ENCODE peak calls at places on chromosome 5, in seven cellular contexts. A is activated T-cell treated with anti-CD3 and anti-CD28 coated beads for 1 hour, G is NCI-H1436 treated with DMSO at 0.1 percent for 48 hours, R is WTC11, P is T-helper 1 cell, W is right cardiac atrium, N is NCI-H82. C is an unnamed sample.
A peak's percentile ranks its signal among the peaks of the same experiment; 100 is the strongest.

GRCh38 chr5:9381464-9381863 is 164.4 kb downstream of the SEMA5A start:
- DNase-seq in A (no peak), G (no peak), R (no peak), P (no peak), W (no peak), N (no peak), C (no peak)

GRCh38 chr5:74641014-74641777 is 668 bp upstream of the ENC1 start:
- DNase-seq in A (no peak), G (no peak), R (peak; percentile 71), P (peak; percentile 46), W (peak; percentile 94), N (peak; percentile 89), C (peak; percentile 35)

GRCh38 chr5:159444441-159445082 is 114.3 kb upstream of the IL12B start:
- DNase-seq in A (no peak), G (peak; percentile 29), R (no peak), P (peak; percentile 48), W (no peak), N (peak; percentile 74), C (peak; percentile 71)

GRCh38 chr5:158054388-158055092 is 195.6 kb upstream of the CLINT1 start:
- DNase-seq in A (no peak), G (no peak), R (no peak), P (no peak), W (no peak), N (no peak), C (no peak)

GRCh38 chr5:128101676-128102075 is 18.1 kb downstream of the SLC12A2 start:
- DNase-seq in A (no peak), G (no peak), R (no peak), P (no peak), W (no peak), N (peak; percentile 40), C (no peak)

GRCh38 chr5:72285425-72285821 is 34.6 kb downstream of the MRPS27 start:
- DNase-seq in A (no peak), G (no peak), R (no peak), P (no peak), W (no peak), N (no peak), C (no peak)

GRCh38 chr5:154394328-154394727 is 51.5 kb upstream of the SAP30L start:
- DNase-seq in A (no peak), G (no peak), R (no peak), P (no peak), W (no peak), N (no peak), C (no peak)

GRCh38 chr5:104267282-104268015 is 704.9 kb upstream of the NUDT12 start:
- DNase-seq in A (no peak), G (no peak), R (no peak), P (no peak), W (no peak), N (peak; percentile 62), C (no peak)

GRCh38 chr5:10599828-10600227 is 36.0 kb downstream of the ANKRD33B start:
- DNase-seq in A (no peak), G (no peak), R (no peak), P (no peak), W (no peak), N (no peak), C (no peak)

GRCh38 chr5:11928909-11929308 is 24.7 kb upstream of the CTNND2 start:
- DNase-seq in A (no peak), G (no peak), R (no peak), P (no peak), W (no peak), N (no peak), C (no peak)

GRCh38 chr5:932628-933250 is 40.1 kb downstream of the TRIP13 start:
- DNase-seq in A (no peak), G (no peak), R (no peak), P (no peak), W (peak; percentile 62), N (no peak), C (no peak)

GRCh38 chr5:31995011-31995410 is 179.1 kb downstream of the GOLPH3 start:
- DNase-seq in A (no peak), G (no peak), R (no peak), P (no peak), W (no peak), N (no peak), C (peak; percentile 23)

GRCh38 chr5:141637266-141637692 is 482 bp downstream of the RELL2 start:
- DNase-seq in A (peak; percentile 40), G (no peak), R (peak; percentile 52), P (peak; percentile 66), W (peak; percentile 81), N (peak; percentile 57), C (peak; percentile 72)

GRCh38 chr5:54701179-54701578 is 183.6 kb downstream of the SNX18 start:
- DNase-seq in A (no peak), G (no peak), R (no peak), P (no peak), W (no peak), N (no peak), C (no peak)

GRCh38 chr5:176792584-176793342 is 17.6 kb upstream of the UNC5A start:
- DNase-seq in A (no peak), G (no peak), R (no peak), P (no peak), W (no peak), N (no peak), C (no peak)

GRCh38 chr5:102762095-102762534 is 7.0 kb downstream of the PAM start:
- DNase-seq in A (no peak), G (no peak), R (no peak), P (peak; percentile 63), W (no peak), N (no peak), C (no peak)

GRCh38 chr5:159133041-159133741 is 33.5 kb upstream of the EBF1 start:
- DNase-seq in A (no peak), G (peak; percentile 15), R (no peak), P (peak; percentile 36), W (no peak), N (peak; percentile 69), C (peak; percentile 88)

GRCh38 chr5:127947886-127948285 is 135.7 kb upstream of the SLC12A2 start:
- DNase-seq in A (no peak), G (no peak), R (no peak), P (no peak), W (no peak), N (no peak), C (no peak)

GRCh38 chr5:96288845-96289185 is 144.2 kb downstream of the PCSK1 start:
- DNase-seq in A (no peak), G (no peak), R (no peak), P (no peak), W (no peak), N (no peak), C (no peak)

GRCh38 chr5:8349855-8350254 is 480.9 kb downstream of the MTRR start:
- DNase-seq in A (no peak), G (no peak), R (no peak), P (no peak), W (no peak), N (no peak), C (no peak)